ENCODE peak calls at places on chromosomes 13 and 19, in four cellular contexts. R, U, K and S are unnamed samples.

GRCh38 chr13:93775507-93776108 is 549.0 kb downstream of the GPC6 start:
- DNase-seq in R (no peak), U (no peak), K (no peak), S (no peak)

GRCh38 chr13:112227031-112227430 is 149.1 kb upstream of the SPACA7 start:
- DNase-seq in R (no peak), U (no peak), K (no peak), S (no peak)

GRCh38 chr19:33841685-33842084 is 45.0 kb downstream of the KCTD15 start:
- DNase-seq in R (no peak), U (no peak), K (no peak), S (no peak)

GRCh38 chr13:113813749-113814434 is 50.0 kb downstream of the GAS6 start:
- DNase-seq in R (no peak), U (no peak), K (no peak), S (peak; percentile 60)

GRCh38 chr19:51799998-51800848 is 5.3 kb downstream of the FPR3 start:
- DNase-seq in R (no peak), U (no peak), K (peak; percentile 95), S (no peak)

GRCh38 chr19:51637362-51637978 is 7.3 kb upstream of the SIGLEC5 start:
- DNase-seq in R (peak; percentile 33), U (no peak), K (peak; percentile 66), S (no peak)

GRCh38 chr13:44854264-44855060 is 134.8 kb downstream of the NUFIP1 start:
- DNase-seq in R (no peak), U (no peak), K (no peak), S (peak; percentile 73)

GRCh38 chr13:27481766-27482165 is 31.4 kb upstream of the MTIF3 start:
- DNase-seq in R (peak; percentile 65), U (no peak), K (peak; percentile 57), S (peak; percentile 16)

GRCh38 chr19:39299404-39299803 is 3.2 kb downstream of the IFNL1 start:
- DNase-seq in R (no peak), U (no peak), K (no peak), S (no peak)

DNA sequence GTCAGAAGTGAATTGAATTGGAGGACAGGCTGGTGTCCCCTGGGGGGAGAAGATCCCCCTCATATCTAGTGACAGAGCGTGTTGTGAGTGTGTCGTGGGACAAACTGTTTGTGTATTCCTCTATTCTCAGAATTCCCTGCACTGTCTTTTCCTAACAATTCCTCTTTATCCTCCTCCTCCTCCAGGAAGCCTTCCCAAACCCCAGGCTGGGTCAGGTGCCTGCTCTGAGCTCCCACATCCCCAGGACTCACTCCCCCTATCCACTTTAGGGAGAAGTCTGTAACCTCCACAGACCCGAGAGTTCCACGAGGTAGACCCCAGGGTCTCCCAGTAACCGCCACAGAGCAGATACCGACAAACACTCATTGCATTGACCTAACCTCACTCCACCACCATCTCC is 15.1 kb upstream of the BICRA start:
- DNase-seq in R (no peak), U (no peak), K (no peak), S (no peak)
- TF ChIP-seq JUND in R (no peak), U (no peak), K (no peak), S (no peak)

DNA sequence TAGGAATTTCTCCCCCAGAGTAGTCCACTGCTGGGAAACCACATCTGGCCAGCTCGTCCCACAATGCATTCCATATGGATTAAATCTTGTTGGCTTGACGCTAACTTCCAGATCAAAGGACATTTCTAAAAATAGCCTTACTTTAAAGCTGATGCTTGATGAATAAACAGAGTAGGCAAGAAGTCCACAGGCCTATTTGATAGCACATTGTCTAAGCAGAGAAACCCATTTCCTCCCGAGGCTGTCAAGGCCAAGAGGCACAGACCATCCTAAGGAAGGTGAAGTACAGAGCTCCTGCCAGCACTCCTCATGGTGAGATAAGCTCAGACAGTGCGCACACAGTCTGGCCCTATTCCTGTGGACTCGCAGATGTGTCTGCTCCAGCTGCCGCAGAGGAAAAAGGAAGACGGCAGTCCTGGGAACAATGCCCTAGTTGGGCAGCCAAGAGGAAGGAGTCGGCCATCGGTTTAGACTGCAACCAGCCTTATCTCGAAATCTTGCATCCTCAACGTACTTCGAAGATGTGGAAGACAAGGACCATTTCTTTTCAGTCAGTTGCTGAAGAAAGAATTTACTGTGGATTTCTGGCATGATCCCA is 156.7 kb downstream of the RGCC start:
- DNase-seq in R (no peak), U (no peak), K (no peak), S (no peak)
- TF ChIP-seq JUND in R (no peak), U (no peak), K (no peak), S (no peak)

GRCh38 chr19:58516964-58517833 is 2.4 kb downstream of the ZBTB45 start:
- DNase-seq in R (no peak), U (no peak), K (no peak), S (no peak)
- TF ChIP-seq JUND in R (no peak), U (no peak), K (no peak), S (no peak)

GRCh38 chr13:97226788-97227627 is 4.9 kb downstream of the MBNL2 start:
- DNase-seq in R (no peak), U (no peak), K (peak; percentile 76), S (no peak)
- TF ChIP-seq JUND in R (no peak), U (no peak), K (no peak), S (no peak)

GRCh38 chr13:105642511-105642958 is 892.9 kb downstream of the EFNB2 start:
- DNase-seq in R (no peak), U (no peak), K (no peak), S (no peak)
- TF ChIP-seq JUND in R (no peak), U (no peak), K (no peak), S (no peak)

GRCh38 chr19:41264581-41265375 is 606 bp downstream of the HNRNPUL1 start:
- DNase-seq in R (peak; percentile 67), U (no peak), K (peak; percentile 72), S (peak; percentile 41)
- TF ChIP-seq JUND in R (no peak), U (no peak), K (no peak), S (no peak)

GRCh38 chr19:35184267-35184666 is 29.7 kb downstream of the FXYD5 start:
- DNase-seq in R (no peak), U (no peak), K (no peak), S (no peak)
- TF ChIP-seq JUND in R (no peak), U (no peak), K (no peak), S (no peak)

DNA sequence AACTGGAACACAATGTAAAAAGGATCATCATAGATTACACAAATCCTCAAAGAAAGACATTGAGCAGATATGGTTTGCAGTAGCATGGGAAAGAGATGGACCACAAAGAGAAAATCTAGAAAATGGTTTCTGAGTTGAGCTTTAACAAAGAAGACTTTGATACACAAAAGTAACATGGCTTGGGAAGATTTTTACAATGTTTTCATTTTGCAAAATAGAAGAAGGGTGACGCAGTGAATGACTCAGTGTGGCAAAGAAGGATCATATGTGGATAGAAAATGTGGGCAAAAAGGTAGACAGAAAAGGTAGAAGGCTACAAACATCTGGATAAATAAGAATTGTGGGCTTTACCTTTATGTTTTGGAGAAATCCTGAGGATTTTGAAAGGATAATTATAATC is 1220.5 kb downstream of the PCDH17 start:
- DNase-seq in R (no peak), U (no peak), K (no peak), S (no peak)
- TF ChIP-seq JUND in R (no peak), U (no peak), K (no peak), S (no peak)